ENCODE peak calls at places on chromosomes 16 and 17, in five cellular contexts. F, R, V, B and S are unnamed samples.

GRCh38 chr17:33302394-33302793 is 9.3 kb upstream of the ASIC2 start:
- DNase-seq in F (no peak), R (no peak), V (no peak), B (no peak), S (no peak)

GRCh38 chr17:48047113-48047740 is 932 bp upstream of the NFE2L1 start:
- DNase-seq in F (no peak), R (no peak), V (no peak), B (no peak), S (no peak)

GRCh38 chr16:839643-840408 is 39.3 kb upstream of the GNG13 start:
- DNase-seq in F (no peak), R (no peak), V (no peak), B (no peak), S (no peak)

GRCh38 chr17:40450175-40450574 is 6.9 kb downstream of the IGFBP4 start:
- DNase-seq in F (peak), R (peak), V (peak), B (peak), S (peak)

GRCh38 chr17:13562271-13562800 is 39.4 kb downstream of the HS3ST3A1 start:
- DNase-seq in F (no peak), R (no peak), V (no peak), B (peak), S (no peak)

GRCh38 chr16:21953541-21953902 is 361 bp downstream of the UQCRC2 start:
- DNase-seq in F (no peak), R (no peak), V (no peak), B (no peak), S (no peak)

GRCh38 chr16:12235110-12235509 is 258.6 kb downstream of the SNX29 start:
- DNase-seq in F (no peak), R (no peak), V (no peak), B (no peak), S (no peak)

GRCh38 chr16:57318240-57318970 is 33.9 kb upstream of the PLLP start:
- DNase-seq in F (no peak), R (no peak), V (no peak), B (no peak), S (peak)

GRCh38 chr17:79977711-79978544 is 57.7 kb downstream of the TBC1D16 start:
- DNase-seq in F (no peak), R (no peak), V (no peak), B (no peak), S (no peak)

GRCh38 chr16:30777591-30778297 is 9.3 kb downstream of the ZNF629 start:
- DNase-seq in F (no peak), R (no peak), V (no peak), B (no peak), S (no peak)

GRCh38 chr16:20515580-20516179 is 60.5 kb downstream of the ACSM2B start:
- DNase-seq in F (no peak), R (no peak), V (no peak), B (no peak), S (no peak)

GRCh38 chr16:85662036-85662812 is 26.5 kb downstream of the GINS2 start:
- DNase-seq in F (no peak), R (no peak), V (no peak), B (no peak), S (no peak)

GRCh38 chr16:82653550-82654511 is 27.1 kb downstream of the CDH13 start:
- DNase-seq in F (no peak), R (peak), V (no peak), B (no peak), S (no peak)

GRCh38 chr17:79620207-79621038 is 9.6 kb upstream of the RBFOX3 start:
- DNase-seq in F (no peak), R (no peak), V (peak), B (no peak), S (peak)

GRCh38 chr16:31130899-31131298 is 4.6 kb downstream of the PRSS8 start:
- DNase-seq in F (no peak), R (no peak), V (peak), B (no peak), S (peak)

GRCh38 chr17:54405826-54406225 is 494.8 kb upstream of the TOM1L1 start:
- DNase-seq in F (no peak), R (no peak), V (no peak), B (no peak), S (no peak)

GRCh38 chr17:81002409-81003361 is 11.0 kb downstream of the CHMP6 start:
- DNase-seq in F (peak), R (no peak), V (no peak), B (no peak), S (no peak)

GRCh38 chr17:66975614-66976378 is 11.3 kb downstream of the CACNG4 start:
- DNase-seq in F (peak), R (peak), V (peak), B (peak), S (peak)

GRCh38 chr16:86893513-86893912 is 315.2 kb downstream of the FOXL1 start:
- DNase-seq in F (no peak), R (no peak), V (no peak), B (no peak), S (no peak)

GRCh38 chr17:75721463-75722011 is 278 bp downstream of the ITGB4 start:
- DNase-seq in F (no peak), R (no peak), V (peak), B (no peak), S (no peak)

GRCh38 chr17:59565959-59566324 is 532 bp downstream of the DHX40 start:
- DNase-seq in F (peak), R (peak), V (peak), B (peak), S (peak)

GRCh38 chr16:24626251-24626650 is 86.9 kb downstream of the RBBP6 start:
- DNase-seq in F (no peak), R (no peak), V (no peak), B (no peak), S (no peak)

GRCh38 chr16:535446-536405 is 8.2 kb downstream of the CAPN15 start:
- DNase-seq in F (peak), R (peak), V (no peak), B (no peak), S (no peak)

GRCh38 chr16:49513040-49513439 is 139.4 kb downstream of the C16orf78 start:
- DNase-seq in F (peak), R (no peak), V (no peak), B (peak), S (peak)

GRCh38 chr17:2564876-2565275 is 28.6 kb upstream of the PAFAH1B1 start:
- DNase-seq in F (no peak), R (peak), V (no peak), B (no peak), S (no peak)

GRCh38 chr17:34366529-34367107 is 3.6 kb upstream of the CCL1 start:
- DNase-seq in F (no peak), R (no peak), V (peak), B (no peak), S (no peak)

GRCh38 chr17:20086416-20087074 is 77.4 kb downstream of the SPECC1 start:
- DNase-seq in F (no peak), R (no peak), V (no peak), B (no peak), S (no peak)

GRCh38 chr17:79413591-79413990 is 197.3 kb downstream of the RBFOX3 start:
- DNase-seq in F (no peak), R (no peak), V (no peak), B (no peak), S (no peak)

GRCh38 chr16:82293671-82294070 is 123.6 kb upstream of the MPHOSPH6 start:
- DNase-seq in F (no peak), R (no peak), V (no peak), B (no peak), S (no peak)

GRCh38 chr17:37276475-37276874 is 99.3 kb upstream of the C17orf78 start:
- DNase-seq in F (no peak), R (no peak), V (no peak), B (no peak), S (no peak)

GRCh38 chr16:11681977-11682654 is 13.9 kb downstream of the SNN start:
- DNase-seq in F (no peak), R (no peak), V (no peak), B (no peak), S (no peak)

GRCh38 chr16:31253642-31254045 is 6.1 kb upstream of the ITGAM start:
- DNase-seq in F (peak), R (no peak), V (no peak), B (no peak), S (no peak)

GRCh38 chr17:35088647-35088910 is 25.1 kb upstream of the RFFL start:
- DNase-seq in F (no peak), R (peak), V (peak), B (no peak), S (no peak)

GRCh38 chr16:46947900-46948547 is 25.4 kb downstream of the DNAJA2 start:
- DNase-seq in F (peak), R (peak), V (no peak), B (peak), S (peak)

GRCh38 chr17:36550491-36551417 is 6.0 kb downstream of the GGNBP2 start:
- DNase-seq in F (no peak), R (no peak), V (no peak), B (no peak), S (no peak)

GRCh38 chr16:75244844-75245758 is 6.3 kb downstream of the BCAR1 start:
- DNase-seq in F (no peak), R (no peak), V (no peak), B (no peak), S (peak)

GRCh38 chr16:46428108-46429061 is 192.8 kb downstream of the SHCBP1 start:
- DNase-seq in F (no peak), R (no peak), V (no peak), B (no peak), S (no peak)

GRCh38 chr17:28675485-28675884 is 13.5 kb downstream of the SUPT6H start:
- DNase-seq in F (no peak), R (no peak), V (no peak), B (no peak), S (no peak)

GRCh38 chr17:74393323-74393942 is 26.1 kb downstream of the GPR142 start:
- DNase-seq in F (no peak), R (no peak), V (no peak), B (no peak), S (no peak)

GRCh38 chr17:64773836-64774761 is 112.0 kb upstream of the SMURF2 start:
- DNase-seq in F (peak), R (peak), V (peak), B (peak), S (peak)
- TF ChIP-seq SP1 in F (peak), R (no peak), V (no peak), B (no peak), S (peak)

GRCh38 chr17:82627827-82628226 is 20.4 kb downstream of the WDR45B start:
- DNase-seq in F (no peak), R (no peak), V (no peak), B (no peak), S (no peak)

GRCh38 chr17:82627405-82627804 is 20.8 kb downstream of the WDR45B start:
- DNase-seq in F (no peak), R (no peak), V (no peak), B (no peak), S (no peak)

GRCh38 chr17:82619641-82620040 is 28.6 kb downstream of the WDR45B start:
- DNase-seq in F (no peak), R (no peak), V (no peak), B (no peak), S (no peak)

GRCh38 chr17:82619211-82619610 is 29.0 kb downstream of the WDR45B start:
- DNase-seq in F (no peak), R (no peak), V (no peak), B (no peak), S (no peak)

GRCh38 chr17:82623707-82624106 is 24.5 kb downstream of the WDR45B start:
- DNase-seq in F (no peak), R (no peak), V (no peak), B (no peak), S (no peak)
- TF ChIP-seq SP1 in F (no peak), R (no peak), V (no peak), B (no peak), S (no peak)

DNA sequence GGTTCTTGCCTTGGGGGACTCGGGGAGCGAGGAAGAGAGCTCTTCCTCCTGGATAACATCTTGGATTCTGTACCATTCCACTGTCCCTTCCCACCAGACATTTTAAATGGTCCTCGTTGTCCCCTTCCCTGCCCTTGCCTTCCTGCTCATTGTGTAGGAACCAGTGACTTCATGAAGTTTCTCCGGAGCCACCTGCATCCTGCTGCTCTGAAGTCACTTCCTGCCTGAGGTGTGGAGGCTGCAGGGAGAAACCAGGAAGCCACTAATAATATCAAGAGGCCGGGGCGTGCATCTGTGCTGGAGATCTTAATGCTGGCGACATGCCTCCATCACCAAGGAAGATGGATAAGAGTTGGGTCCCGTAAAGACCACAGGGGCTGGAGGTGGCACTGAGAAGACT is 6.2 kb upstream of the SLC16A13 start:
- DNase-seq in F (no peak), R (no peak), V (no peak), B (no peak), S (no peak)
- TF ChIP-seq SP1 in F (no peak), R (no peak), V (no peak), B (no peak), S (no peak)

GRCh38 chr17:41492771-41493170 is 3.1 kb upstream of the KRT36 start:
- DNase-seq in F (no peak), R (no peak), V (no peak), B (peak), S (no peak)
- TF ChIP-seq SP1 in F (no peak), R (no peak), V (no peak), B (no peak), S (no peak)

DNA sequence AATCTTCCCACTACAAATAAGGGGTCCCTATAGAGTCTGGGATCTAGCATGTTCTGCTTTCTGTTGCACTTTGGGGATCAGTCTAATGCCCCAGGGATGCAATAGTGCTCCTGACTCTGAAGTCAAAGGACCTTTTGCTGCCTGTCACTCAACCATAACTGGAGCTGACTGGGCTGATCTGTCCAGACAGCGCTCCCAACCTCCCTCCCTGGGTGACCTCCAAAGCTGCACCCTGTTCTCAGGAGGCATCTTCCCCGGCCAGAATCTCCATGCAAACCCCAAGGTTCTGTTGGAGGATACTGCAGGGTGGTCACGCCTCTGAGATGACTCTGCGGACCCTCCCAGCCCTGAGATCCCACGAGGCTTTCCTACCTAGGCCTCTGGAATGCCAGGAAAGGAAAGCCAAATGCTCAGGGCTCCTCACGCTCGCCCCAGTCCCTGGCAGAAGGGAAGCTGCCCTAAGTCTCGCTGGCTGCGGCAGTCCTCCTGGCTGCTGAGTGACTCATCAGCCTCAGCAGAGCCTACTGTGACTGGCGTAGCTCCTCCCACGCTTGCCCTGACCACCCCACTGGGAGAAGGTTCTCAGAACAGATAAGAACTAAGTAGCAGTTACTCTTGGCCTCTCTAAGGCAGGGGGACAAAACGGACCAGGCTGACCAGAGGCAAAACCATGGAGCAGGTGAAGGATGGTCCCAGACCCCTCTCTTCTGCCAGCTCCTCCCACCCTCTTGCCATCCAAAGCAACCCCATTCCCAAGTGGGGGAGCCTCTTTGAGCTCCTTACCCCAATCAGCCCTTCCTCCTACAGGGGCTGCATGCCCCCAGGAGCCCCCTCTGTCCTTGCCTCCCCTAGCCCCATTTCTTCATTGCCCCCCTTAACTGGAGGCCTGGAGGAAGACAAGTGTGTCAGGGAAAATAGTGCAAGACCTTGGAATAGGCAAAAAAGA is 124.1 kb upstream of the TNRC6C start:
- DNase-seq in F (peak), R (peak), V (no peak), B (peak), S (no peak)
- TF ChIP-seq SP1 in F (no peak), R (no peak), V (no peak), B (no peak), S (no peak)

GRCh38 chr17:4514206-4514605 is 15.5 kb downstream of the SPNS2 start:
- DNase-seq in F (no peak), R (no peak), V (no peak), B (no peak), S (no peak)
- TF ChIP-seq SP1 in F (no peak), R (no peak), V (peak), B (no peak), S (no peak)

GRCh38 chr17:18176152-18176551 is 7.5 kb upstream of the ALKBH5 start:
- DNase-seq in F (no peak), R (no peak), V (no peak), B (no peak), S (no peak)
- TF ChIP-seq SP1 in F (no peak), R (no peak), V (no peak), B (no peak), S (no peak)